ENCODE peak calls at places on chromosomes 3 and 15, in eight cellular contexts. One of them, this sample, is unnamed.

GRCh38 chr3:65741540-65741939 is 297.2 kb downstream of the MAGI1 start:
- DNase-seq in Panc1: no peak
- DNase-seq in right cardiac atrium: no peak
- DNase-seq in fibroblast of pulmonary artery: no peak
- DNase-seq in mammary epithelial cell: no peak
- DNase-seq in K562: no peak
- DNase-seq in CD8-positive, alpha-beta memory T cell: no peak
- DNase-seq in thoracic aorta: no peak
- DNase-seq in this sample: no peak

GRCh38 chr15:52295421-52295991 is at the start of gene MYO5C:
- DNase-seq in Panc1: no peak
- DNase-seq in right cardiac atrium: peak
- DNase-seq in fibroblast of pulmonary artery: peak
- DNase-seq in mammary epithelial cell: peak
- DNase-seq in K562: no peak
- DNase-seq in CD8-positive, alpha-beta memory T cell: no peak
- DNase-seq in thoracic aorta: no peak
- DNase-seq in this sample: peak

GRCh38 chr3:179015551-179016020 is 56.0 kb downstream of the ZMAT3 start:
- DNase-seq in Panc1: peak
- DNase-seq in right cardiac atrium: no peak
- DNase-seq in fibroblast of pulmonary artery: peak
- DNase-seq in mammary epithelial cell: peak
- DNase-seq in K562: peak
- DNase-seq in CD8-positive, alpha-beta memory T cell: no peak
- DNase-seq in thoracic aorta: no peak
- DNase-seq in this sample: peak

GRCh38 chr15:91807122-91807521 is 46.4 kb upstream of the SLCO3A1 start:
- DNase-seq in Panc1: no peak
- DNase-seq in right cardiac atrium: no peak
- DNase-seq in fibroblast of pulmonary artery: no peak
- DNase-seq in mammary epithelial cell: no peak
- DNase-seq in K562: no peak
- DNase-seq in CD8-positive, alpha-beta memory T cell: no peak
- DNase-seq in thoracic aorta: no peak
- DNase-seq in this sample: no peak

GRCh38 chr15:66701422-66702034 is 508 bp upstream of the SMAD6 start:
- DNase-seq in Panc1: no peak
- DNase-seq in right cardiac atrium: peak
- DNase-seq in fibroblast of pulmonary artery: no peak
- DNase-seq in mammary epithelial cell: peak
- DNase-seq in K562: no peak
- DNase-seq in CD8-positive, alpha-beta memory T cell: peak
- DNase-seq in thoracic aorta: no peak
- DNase-seq in this sample: no peak

GRCh38 chr3:167814441-167814951 is 79.0 kb downstream of the SERPINI1 start:
- DNase-seq in Panc1: no peak
- DNase-seq in right cardiac atrium: no peak
- DNase-seq in fibroblast of pulmonary artery: peak
- DNase-seq in mammary epithelial cell: no peak
- DNase-seq in K562: no peak
- DNase-seq in CD8-positive, alpha-beta memory T cell: no peak
- DNase-seq in thoracic aorta: peak
- DNase-seq in this sample: peak

GRCh38 chr15:95300958-95301357 is 1029.5 kb upstream of the NR2F2 start:
- DNase-seq in Panc1: no peak
- DNase-seq in right cardiac atrium: no peak
- DNase-seq in fibroblast of pulmonary artery: peak
- DNase-seq in mammary epithelial cell: no peak
- DNase-seq in K562: no peak
- DNase-seq in CD8-positive, alpha-beta memory T cell: no peak
- DNase-seq in thoracic aorta: no peak
- DNase-seq in this sample: peak

GRCh38 chr3:31490502-31490901 is 42.2 kb upstream of the STT3B start:
- DNase-seq in Panc1: no peak
- DNase-seq in right cardiac atrium: no peak
- DNase-seq in fibroblast of pulmonary artery: no peak
- DNase-seq in mammary epithelial cell: no peak
- DNase-seq in K562: no peak
- DNase-seq in CD8-positive, alpha-beta memory T cell: no peak
- DNase-seq in thoracic aorta: no peak
- DNase-seq in this sample: no peak

GRCh38 chr3:99878005-99878404 is 60.3 kb downstream of the CMSS1 start:
- DNase-seq in Panc1: no peak
- DNase-seq in right cardiac atrium: no peak
- DNase-seq in fibroblast of pulmonary artery: peak
- DNase-seq in mammary epithelial cell: peak
- DNase-seq in K562: peak
- DNase-seq in CD8-positive, alpha-beta memory T cell: no peak
- DNase-seq in thoracic aorta: peak
- DNase-seq in this sample: peak

GRCh38 chr3:28348286-28348636 is 260 bp upstream of the ZCWPW2 start:
- DNase-seq in Panc1: no peak
- DNase-seq in right cardiac atrium: peak
- DNase-seq in fibroblast of pulmonary artery: no peak
- DNase-seq in mammary epithelial cell: no peak
- DNase-seq in K562: no peak
- DNase-seq in CD8-positive, alpha-beta memory T cell: no peak
- DNase-seq in thoracic aorta: peak
- DNase-seq in this sample: peak

GRCh38 chr3:151281671-151282334 is 3.5 kb upstream of the P2RY14 start:
- DNase-seq in Panc1: no peak
- DNase-seq in right cardiac atrium: no peak
- DNase-seq in fibroblast of pulmonary artery: peak
- DNase-seq in mammary epithelial cell: no peak
- DNase-seq in K562: no peak
- DNase-seq in CD8-positive, alpha-beta memory T cell: no peak
- DNase-seq in thoracic aorta: no peak
- DNase-seq in this sample: peak

GRCh38 chr3:179852117-179852886 is 184.4 kb downstream of the PEX5L start:
- DNase-seq in Panc1: no peak
- DNase-seq in right cardiac atrium: no peak
- DNase-seq in fibroblast of pulmonary artery: peak
- DNase-seq in mammary epithelial cell: peak
- DNase-seq in K562: no peak
- DNase-seq in CD8-positive, alpha-beta memory T cell: no peak
- DNase-seq in thoracic aorta: no peak
- DNase-seq in this sample: peak

GRCh38 chr15:89828324-89829145 is 13.9 kb upstream of the ANPEP start:
- DNase-seq in Panc1: no peak
- DNase-seq in right cardiac atrium: peak
- DNase-seq in fibroblast of pulmonary artery: peak
- DNase-seq in mammary epithelial cell: peak
- DNase-seq in K562: no peak
- DNase-seq in CD8-positive, alpha-beta memory T cell: no peak
- DNase-seq in thoracic aorta: no peak
- DNase-seq in this sample: peak

GRCh38 chr15:36106640-36107335 is 472.6 kb upstream of the CDIN1 start:
- DNase-seq in Panc1: no peak
- DNase-seq in right cardiac atrium: no peak
- DNase-seq in fibroblast of pulmonary artery: peak
- DNase-seq in mammary epithelial cell: no peak
- DNase-seq in K562: no peak
- DNase-seq in CD8-positive, alpha-beta memory T cell: no peak
- DNase-seq in thoracic aorta: no peak
- DNase-seq in this sample: peak

GRCh38 chr3:16485024-16485992 is 28.2 kb downstream of the RFTN1 start:
- DNase-seq in Panc1: no peak
- DNase-seq in right cardiac atrium: no peak
- DNase-seq in fibroblast of pulmonary artery: peak
- DNase-seq in mammary epithelial cell: no peak
- DNase-seq in K562: no peak
- DNase-seq in CD8-positive, alpha-beta memory T cell: no peak
- DNase-seq in thoracic aorta: no peak
- DNase-seq in this sample: peak

GRCh38 chr3:44914936-44915335 is 40.5 kb downstream of the TGM4 start:
- DNase-seq in Panc1: no peak
- DNase-seq in right cardiac atrium: no peak
- DNase-seq in fibroblast of pulmonary artery: peak
- DNase-seq in mammary epithelial cell: no peak
- DNase-seq in K562: peak
- DNase-seq in CD8-positive, alpha-beta memory T cell: no peak
- DNase-seq in thoracic aorta: no peak
- DNase-seq in this sample: peak

GRCh38 chr3:119033393-119034255 is 1.0 kb downstream of the IGSF11 start:
- DNase-seq in Panc1: no peak
- DNase-seq in right cardiac atrium: no peak
- DNase-seq in fibroblast of pulmonary artery: no peak
- DNase-seq in mammary epithelial cell: no peak
- DNase-seq in K562: no peak
- DNase-seq in CD8-positive, alpha-beta memory T cell: no peak
- DNase-seq in thoracic aorta: no peak
- DNase-seq in this sample: no peak
- H3K4me3 ChIP-seq in Panc1: peak
- H3K4me3 ChIP-seq in right cardiac atrium: peak
- H3K4me3 ChIP-seq in fibroblast of pulmonary artery: no peak
- H3K4me3 ChIP-seq in mammary epithelial cell: no peak
- H3K4me3 ChIP-seq in K562: peak
- H3K4me3 ChIP-seq in CD8-positive, alpha-beta memory T cell: peak
- H3K4me3 ChIP-seq in thoracic aorta: peak
- H3K4me3 ChIP-seq in this sample: no peak

GRCh38 chr15:38455096-38455495 is 1.2 kb downstream of the FAM98B start:
- DNase-seq in Panc1: no peak
- DNase-seq in right cardiac atrium: no peak
- DNase-seq in fibroblast of pulmonary artery: peak
- DNase-seq in mammary epithelial cell: no peak
- DNase-seq in K562: no peak
- DNase-seq in CD8-positive, alpha-beta memory T cell: no peak
- DNase-seq in thoracic aorta: no peak
- DNase-seq in this sample: peak

GRCh38 chr15:38453971-38454686 is at the start of gene FAM98B:
- DNase-seq in Panc1: peak
- DNase-seq in right cardiac atrium: peak
- DNase-seq in fibroblast of pulmonary artery: peak
- DNase-seq in mammary epithelial cell: peak
- DNase-seq in K562: peak
- DNase-seq in CD8-positive, alpha-beta memory T cell: peak
- DNase-seq in thoracic aorta: peak
- DNase-seq in this sample: peak

GRCh38 chr15:38459480-38459879 is 5.6 kb downstream of the FAM98B start:
- DNase-seq in Panc1: no peak
- DNase-seq in right cardiac atrium: no peak
- DNase-seq in fibroblast of pulmonary artery: no peak
- DNase-seq in mammary epithelial cell: no peak
- DNase-seq in K562: no peak
- DNase-seq in CD8-positive, alpha-beta memory T cell: no peak
- DNase-seq in thoracic aorta: no peak
- DNase-seq in this sample: no peak

GRCh38 chr15:38458646-38459045 is 4.7 kb downstream of the FAM98B start:
- DNase-seq in Panc1: no peak
- DNase-seq in right cardiac atrium: no peak
- DNase-seq in fibroblast of pulmonary artery: no peak
- DNase-seq in mammary epithelial cell: no peak
- DNase-seq in K562: no peak
- DNase-seq in CD8-positive, alpha-beta memory T cell: no peak
- DNase-seq in thoracic aorta: no peak
- DNase-seq in this sample: no peak

DNA sequence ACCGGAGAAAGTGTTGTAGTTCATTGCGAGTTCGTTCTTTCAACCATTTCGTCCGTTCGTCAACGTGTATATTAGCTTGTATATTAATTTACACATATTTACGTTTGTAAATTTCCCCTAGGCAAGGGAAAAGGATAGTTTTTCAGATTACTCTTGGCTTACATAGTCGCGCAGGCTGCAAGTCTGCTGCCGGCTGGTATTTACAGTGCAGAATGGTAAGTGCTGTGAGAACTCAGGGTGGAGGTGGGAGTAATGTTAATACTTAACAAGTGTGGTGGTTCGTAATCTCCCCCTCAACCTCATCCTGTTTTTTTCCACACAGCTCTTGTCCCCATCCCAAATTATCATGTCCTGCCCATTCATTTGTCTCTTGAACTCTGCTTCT is 752 bp downstream of the FAM98B start:
- DNase-seq in Panc1: no peak
- DNase-seq in right cardiac atrium: no peak
- DNase-seq in fibroblast of pulmonary artery: no peak
- DNase-seq in mammary epithelial cell: no peak
- DNase-seq in K562: no peak
- DNase-seq in CD8-positive, alpha-beta memory T cell: no peak
- DNase-seq in thoracic aorta: no peak
- DNase-seq in this sample: no peak
- H3K4me3 ChIP-seq in Panc1: peak
- H3K4me3 ChIP-seq in right cardiac atrium: peak
- H3K4me3 ChIP-seq in fibroblast of pulmonary artery: peak
- H3K4me3 ChIP-seq in mammary epithelial cell: peak
- H3K4me3 ChIP-seq in K562: peak
- H3K4me3 ChIP-seq in CD8-positive, alpha-beta memory T cell: peak
- H3K4me3 ChIP-seq in thoracic aorta: peak
- H3K4me3 ChIP-seq in this sample: peak

DNA sequence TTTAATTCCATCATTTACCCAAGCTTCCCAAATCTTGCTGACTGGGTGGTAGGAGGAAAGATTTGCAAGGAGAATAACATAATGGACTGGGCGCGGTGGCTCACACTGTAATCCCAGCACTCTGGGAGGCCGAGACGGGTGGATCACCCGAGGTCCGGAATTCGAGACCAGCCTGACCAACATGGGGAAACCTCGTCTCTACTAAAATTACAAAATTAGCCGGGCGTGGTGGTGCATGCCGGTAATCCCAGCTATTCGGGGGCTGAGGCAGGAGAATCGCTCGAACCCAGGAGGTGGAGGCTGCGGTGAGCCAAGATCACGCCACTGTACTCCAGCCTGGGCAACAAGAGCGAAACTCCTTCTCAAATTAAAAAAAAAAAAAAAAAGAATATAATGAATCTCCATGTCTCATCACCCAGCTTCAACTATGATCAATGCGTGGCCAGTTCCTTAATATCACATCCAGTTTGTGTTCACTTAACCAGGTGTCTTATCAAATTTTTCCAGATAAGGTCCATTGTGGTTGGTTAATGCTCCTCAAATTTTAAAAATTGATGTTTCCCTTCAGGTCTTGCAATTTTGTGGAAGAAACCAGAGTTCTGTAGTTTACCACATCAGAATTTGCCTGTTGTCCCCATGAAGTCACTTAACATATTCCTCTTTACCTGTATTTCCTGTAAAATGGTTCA is 1.3 kb upstream of the ABCF3 start:
- DNase-seq in Panc1: no peak
- DNase-seq in right cardiac atrium: no peak
- DNase-seq in fibroblast of pulmonary artery: no peak
- DNase-seq in mammary epithelial cell: no peak
- DNase-seq in K562: no peak
- DNase-seq in CD8-positive, alpha-beta memory T cell: no peak
- DNase-seq in thoracic aorta: no peak
- DNase-seq in this sample: no peak
- H3K4me3 ChIP-seq in Panc1: no peak
- H3K4me3 ChIP-seq in right cardiac atrium: no peak
- H3K4me3 ChIP-seq in fibroblast of pulmonary artery: no peak
- H3K4me3 ChIP-seq in mammary epithelial cell: no peak
- H3K4me3 ChIP-seq in K562: no peak
- H3K4me3 ChIP-seq in CD8-positive, alpha-beta memory T cell: no peak
- H3K4me3 ChIP-seq in thoracic aorta: no peak
- H3K4me3 ChIP-seq in this sample: no peak

GRCh38 chr3:47473391-47473790 is 2.4 kb downstream of the SCAP start:
- DNase-seq in Panc1: no peak
- DNase-seq in right cardiac atrium: no peak
- DNase-seq in fibroblast of pulmonary artery: no peak
- DNase-seq in mammary epithelial cell: peak
- DNase-seq in K562: no peak
- DNase-seq in CD8-positive, alpha-beta memory T cell: no peak
- DNase-seq in thoracic aorta: no peak
- DNase-seq in this sample: no peak
- H3K4me3 ChIP-seq in Panc1: no peak
- H3K4me3 ChIP-seq in right cardiac atrium: no peak
- H3K4me3 ChIP-seq in fibroblast of pulmonary artery: no peak
- H3K4me3 ChIP-seq in mammary epithelial cell: no peak
- H3K4me3 ChIP-seq in K562: peak
- H3K4me3 ChIP-seq in CD8-positive, alpha-beta memory T cell: no peak
- H3K4me3 ChIP-seq in thoracic aorta: no peak
- H3K4me3 ChIP-seq in this sample: no peak